ENCODE peak calls at places on chromosomes 6 and 20, in five cellular contexts. U is Right ventricle myocardium inferior, R is EL, F is NCI-H345, Y is GM23248. P is an unnamed sample.

GRCh38 chr6:99353126-99353525 is 3.7 kb upstream of the FAXC start:
- DNase-seq in Y (peak; percentile 18), R (no peak), F (no peak), U (no peak), P (no peak)

GRCh38 chr20:18094191-18094590 is 36.5 kb upstream of the OVOL2 start:
- DNase-seq in U (no peak), F (no peak), R (no peak), Y (no peak), P (no peak)

GRCh38 chr6:90024633-90025032 is 130.4 kb downstream of the GJA10 start:
- DNase-seq in Y (no peak), F (no peak), U (no peak), R (no peak), P (no peak)

GRCh38 chr6:166955865-166956443 is 396 bp downstream of the RNASET2 start:
- DNase-seq in F (peak; percentile 61), Y (peak; percentile 60), R (no peak), U (no peak), P (no peak)

GRCh38 chr6:21999012-21999528 is 297.8 kb downstream of the PRL start:
- DNase-seq in Y (peak; percentile 58), R (peak; percentile 85), U (no peak), F (peak; percentile 18), P (no peak)

GRCh38 chr6:154298297-154298696 is 58.3 kb downstream of the IPCEF1 start:
- DNase-seq in U (no peak), Y (peak; percentile 41), R (no peak), F (no peak), P (no peak)

GRCh38 chr20:25987073-25987927 is 290.6 kb upstream of the ZNF337 start:
- DNase-seq in R (peak; percentile 45), Y (peak; percentile 1), U (peak; percentile 77), F (peak; percentile 87), P (no peak)

GRCh38 chr6:6005467-6006427 is 978 bp downstream of the NRN1 start:
- DNase-seq in R (no peak), Y (peak; percentile 59), F (no peak), U (no peak), P (no peak)

GRCh38 chr20:63556873-63557478 is 3.0 kb downstream of the FNDC11 start:
- DNase-seq in Y (no peak), U (no peak), R (no peak), F (peak; percentile 67), P (no peak)

GRCh38 chr20:59006167-59006863 is 739 bp downstream of the CTSZ start:
- DNase-seq in R (peak; percentile 30), F (no peak), U (no peak), Y (peak; percentile 70), P (no peak)

GRCh38 chr6:143536866-143537691 is 25.6 kb upstream of the FUCA2 start:
- DNase-seq in U (peak; percentile 84), R (peak; percentile 77), Y (peak; percentile 81), F (peak; percentile 56), P (peak; percentile 45)

GRCh38 chr6:113011803-113012202 is 664.7 kb downstream of the RFPL4B start:
- DNase-seq in F (no peak), R (peak; percentile 25), Y (peak; percentile 49), U (no peak), P (no peak)

GRCh38 chr6:25277401-25277800 is 1.8 kb upstream of the CARMIL1 start:
- DNase-seq in Y (no peak), R (no peak), U (no peak), F (no peak), P (no peak)

GRCh38 chr6:47246556-47246955 is 63.1 kb downstream of the TNFRSF21 start:
- DNase-seq in U (no peak), F (no peak), R (no peak), Y (no peak), P (no peak)

GRCh38 chr6:17565399-17565798 is 34.7 kb upstream of the FAM8A1 start:
- DNase-seq in R (no peak), F (no peak), U (no peak), Y (no peak), P (no peak)

GRCh38 chr6:97294451-97294850 is 11.4 kb upstream of the MMS22L start:
- DNase-seq in R (peak; percentile 67), Y (peak; percentile 84), F (no peak), U (no peak), P (no peak)

GRCh38 chr20:1964659-1965405 is 29.0 kb downstream of the PDYN start:
- DNase-seq in F (no peak), Y (peak; percentile 65), R (peak; percentile 8), U (no peak), P (no peak)

GRCh38 chr20:62755817-62756724 is 40.2 kb upstream of the MRGBP start:
- DNase-seq in Y (peak; percentile 23), F (no peak), U (peak; percentile 45), R (no peak), P (no peak)

GRCh38 chr6:12014027-12014872 is 2.1 kb downstream of the HIVEP1 start:
- DNase-seq in R (peak; percentile 86), Y (peak; percentile 73), F (no peak), U (no peak), P (no peak)

GRCh38 chr20:34045294-34045693 is 51.6 kb downstream of the RALY start:
- DNase-seq in F (no peak), U (no peak), R (peak; percentile 16), Y (peak; percentile 33), P (no peak)

GRCh38 chr6:117269649-117270120 is 4.3 kb downstream of the VGLL2 start:
- DNase-seq in U (no peak), Y (no peak), F (no peak), R (no peak), P (no peak)

GRCh38 chr6:154122195-154122925 is 83.3 kb downstream of the OPRM1 start:
- DNase-seq in R (no peak), U (no peak), F (no peak), Y (no peak), P (no peak)

GRCh38 chr6:44854712-44855111 is 467.2 kb downstream of the CDC5L start:
- DNase-seq in R (no peak), Y (no peak), F (no peak), U (no peak), P (no peak)

GRCh38 chr6:39043776-39044175 is 4.8 kb upstream of the GLP1R start:
- DNase-seq in R (no peak), Y (no peak), U (no peak), F (no peak), P (no peak)

GRCh38 chr6:170045981-170046667 is 244.8 kb downstream of the DLL1 start:
- DNase-seq in U (peak; percentile 62), F (no peak), Y (no peak), R (no peak), P (no peak)

P was measured in T-helper 22 cell.